ENCODE peak calls at places on chromosomes 12 and 14, in nine cellular contexts. X, Y, Z, C, R, F, S, N and U are unnamed samples.

GRCh38 chr12:105220929-105221290 is 15.1 kb downstream of the APPL2 start:
- DNase-seq in C (no peak), F (no peak), Z (no peak), R (no peak), X (no peak), N (no peak), Y (no peak), S (no peak), U (no peak)

GRCh38 chr14:68557648-68558047 is 235.2 kb downstream of the ZFP36L1 start:
- DNase-seq in X (no peak), R (no peak), Y (no peak), Z (no peak), C (no peak), N (no peak), S (no peak), F (no peak), U (no peak)

GRCh38 chr14:80456200-80456599 is 244.9 kb upstream of the DIO2 start:
- DNase-seq in Z (no peak), R (no peak), S (no peak), Y (no peak), N (no peak), C (no peak), F (no peak), X (no peak), U (no peak)

GRCh38 chr12:29782285-29782820 is 1.4 kb downstream of the TMTC1 start:
- DNase-seq in N (no peak), C (peak), F (no peak), R (peak), X (no peak), S (no peak), Z (no peak), Y (no peak), U (no peak)

GRCh38 chr12:47983541-47984115 is 20.2 kb downstream of the TMEM106C start:
- DNase-seq in S (no peak), Y (no peak), Z (no peak), C (no peak), F (no peak), X (no peak), R (no peak), N (no peak), U (no peak)

GRCh38 chr14:58151264-58151700 is 731 bp downstream of the ARMH4 start:
- DNase-seq in S (no peak), N (no peak), Y (no peak), F (peak), Z (peak), C (no peak), R (no peak), X (no peak), U (no peak)

GRCh38 chr14:101839661-101840060 is 78.2 kb downstream of the PPP2R5C start:
- DNase-seq in Z (no peak), C (no peak), X (peak), F (no peak), S (no peak), R (no peak), N (no peak), Y (no peak), U (no peak)

GRCh38 chr14:73235531-73236155 is 1.7 kb upstream of the PAPLN start:
- DNase-seq in S (no peak), Y (no peak), X (peak), C (no peak), F (no peak), Z (no peak), R (no peak), N (no peak), U (no peak)

GRCh38 chr12:125651625-125652024 is 586.4 kb downstream of the AACS start:
- DNase-seq in X (peak), Z (no peak), S (no peak), F (no peak), N (no peak), Y (no peak), R (no peak), C (no peak), U (no peak)

GRCh38 chr12:85923767-85924331 is 49.8 kb downstream of the NTS start:
- DNase-seq in S (no peak), N (no peak), F (no peak), R (peak), Y (peak), Z (no peak), X (no peak), C (no peak), U (peak)

GRCh38 chr14:64296561-64296960 is 2.4 kb upstream of the ESR2 start:
- DNase-seq in C (no peak), X (no peak), S (no peak), F (no peak), R (no peak), Y (no peak), Z (no peak), N (no peak), U (no peak)

GRCh38 chr12:6542209-6543009 is 8.1 kb downstream of the GAPDH start:
- DNase-seq in R (no peak), Z (no peak), F (no peak), Y (peak), X (peak), C (no peak), N (no peak), S (no peak), U (no peak)

GRCh38 chr12:132167610-132168310 is 23.5 kb downstream of the NOC4L start:
- DNase-seq in F (no peak), R (no peak), X (no peak), N (no peak), C (no peak), S (peak), Y (no peak), Z (no peak), U (no peak)

GRCh38 chr12:104172564-104172935 is 34.5 kb upstream of the NFYB start:
- DNase-seq in R (no peak), Y (no peak), Z (no peak), S (no peak), X (no peak), N (no peak), F (no peak), C (no peak), U (no peak)

GRCh38 chr14:77107228-77107627 is 9.2 kb downstream of the CIPC start:
- DNase-seq in R (no peak), X (no peak), Z (no peak), N (no peak), Y (no peak), F (no peak), S (no peak), C (no peak), U (no peak)

GRCh38 chr14:97180304-97181200 is 383.4 kb downstream of the VRK1 start:
- DNase-seq in R (no peak), F (no peak), Y (peak), Z (no peak), C (no peak), N (no peak), S (peak), X (no peak), U (peak)

GRCh38 chr14:61132336-61132735 is 148.8 kb downstream of the TMEM30B start:
- DNase-seq in Z (no peak), C (no peak), N (no peak), S (no peak), F (no peak), X (no peak), R (no peak), Y (no peak), U (no peak)

GRCh38 chr12:1692895-1693294 is 2.0 kb downstream of the ADIPOR2 start:
- DNase-seq in C (no peak), X (no peak), S (no peak), N (no peak), F (no peak), Z (no peak), R (no peak), Y (no peak), U (no peak)

GRCh38 chr12:29545102-29545467 is 47.6 kb upstream of the OVCH1 start:
- DNase-seq in C (no peak), R (no peak), Z (no peak), S (no peak), Y (no peak), N (no peak), F (no peak), X (no peak), U (no peak)

GRCh38 chr14:50070230-50070629 is 46.1 kb downstream of the VCPKMT start:
- DNase-seq in S (no peak), F (no peak), C (no peak), R (no peak), N (no peak), Y (no peak), Z (no peak), X (no peak), U (no peak)

GRCh38 chr12:131235871-131236271 is 282.2 kb downstream of the ADGRD1 start:
- DNase-seq in X (no peak), Y (no peak), F (no peak), N (no peak), Z (no peak), S (no peak), R (no peak), C (no peak), U (no peak)

GRCh38 chr12:130945793-130946492 is 7.8 kb upstream of the ADGRD1 start:
- DNase-seq in S (no peak), F (no peak), N (no peak), X (no peak), R (no peak), C (no peak), Y (no peak), Z (no peak), U (no peak)

GRCh38 chr14:49858383-49858782 is 5.8 kb upstream of the NEMF start:
- DNase-seq in Z (no peak), R (no peak), Y (no peak), S (no peak), X (no peak), C (no peak), F (no peak), N (no peak), U (no peak)

GRCh38 chr12:27572486-27573255 is 48.7 kb downstream of the PPFIBP1 start:
- DNase-seq in N (no peak), X (no peak), F (no peak), C (no peak), R (no peak), S (no peak), Z (no peak), Y (no peak), U (no peak)

GRCh38 chr12:69329669-69330428 is 18.3 kb upstream of the LYZ start:
- DNase-seq in R (no peak), F (no peak), Y (no peak), C (no peak), X (no peak), Z (no peak), S (no peak), N (no peak), U (no peak)